ENCODE peak calls at places on chromosome 12, in five cellular contexts. I, X, J, B and Q are unnamed samples.
A peak's percentile ranks its signal among the peaks of the same experiment; 100 is the strongest.

GRCh38 chr12:53097564-53098353 is at the start of gene IGFBP6:
- DNase-seq in I (peak; percentile 82), X (peak; percentile 58), J (peak; percentile 40), B (no peak), Q (peak; percentile 47)

GRCh38 chr12:1593232-1594044 is 943 bp downstream of the FBXL14 start:
- DNase-seq in I (peak; percentile 62), X (peak; percentile 55), J (peak; percentile 48), B (no peak), Q (peak; percentile 61)

GRCh38 chr12:121797937-121798801 is 4.7 kb upstream of the RHOF start:
- DNase-seq in I (peak; percentile 86), X (no peak), J (no peak), B (no peak), Q (no peak)

GRCh38 chr12:111074559-111074958 is 154.2 kb upstream of the MYL2 start:
- DNase-seq in I (no peak), X (no peak), J (no peak), B (no peak), Q (no peak)

GRCh38 chr12:124653169-124653931 is 85.9 kb upstream of the NCOR2 start:
- DNase-seq in I (no peak), X (no peak), J (peak; percentile 36), B (no peak), Q (no peak)

GRCh38 chr12:106091421-106091820 is 47.3 kb downstream of the NUAK1 start:
- DNase-seq in I (no peak), X (no peak), J (peak; percentile 49), B (no peak), Q (no peak)

GRCh38 chr12:22101749-22102243 is 55.8 kb downstream of the CMAS start:
- DNase-seq in I (no peak), X (no peak), J (peak; percentile 86), B (peak; percentile 59), Q (peak; percentile 98)

GRCh38 chr12:26287666-26288408 is 92.5 kb downstream of the SSPN start:
- DNase-seq in I (no peak), X (no peak), J (no peak), B (no peak), Q (peak; percentile 85)

GRCh38 chr12:3164454-3165310 is 87.5 kb downstream of the TSPAN9 start:
- DNase-seq in I (peak; percentile 67), X (no peak), J (no peak), B (no peak), Q (no peak)

GRCh38 chr12:128387811-128388422 is 120.9 kb downstream of the TMEM132C start:
- DNase-seq in I (peak; percentile 73), X (no peak), J (peak; percentile 1), B (no peak), Q (no peak)

GRCh38 chr12:29350080-29350479 is 30.9 kb downstream of the ERGIC2 start:
- DNase-seq in I (peak; percentile 38), X (no peak), J (peak; percentile 71), B (no peak), Q (peak; percentile 63)

GRCh38 chr12:87775051-87775450 is 254.2 kb downstream of the C12orf50 start:
- DNase-seq in I (no peak), X (no peak), J (no peak), B (no peak), Q (no peak)

GRCh38 chr12:119601877-119602536 is 8.4 kb downstream of the TMEM233 start:
- DNase-seq in I (no peak), X (no peak), J (no peak), B (no peak), Q (no peak)

GRCh38 chr12:5965950-5966383 is 20.9 kb upstream of the ANO2 start:
- DNase-seq in I (peak; percentile 79), X (peak; percentile 53), J (peak; percentile 56), B (peak; percentile 10), Q (peak; percentile 54)

GRCh38 chr12:50107416-50108268 is 3.8 kb downstream of the GPD1 start:
- DNase-seq in I (no peak), X (no peak), J (no peak), B (no peak), Q (no peak)

GRCh38 chr12:112285600-112286401 is 96.4 kb downstream of the HECTD4 start:
- DNase-seq in I (no peak), X (no peak), J (no peak), B (no peak), Q (no peak)

GRCh38 chr12:21065845-21066244 is 65.1 kb upstream of the SLCO1B1 start:
- DNase-seq in I (peak; percentile 11), X (no peak), J (peak; percentile 44), B (no peak), Q (peak; percentile 5)

GRCh38 chr12:22272596-22272995 is 61.9 kb downstream of the ST8SIA1 start:
- DNase-seq in I (no peak), X (no peak), J (no peak), B (no peak), Q (no peak)

GRCh38 chr12:6368906-6369525 is 6.3 kb downstream of the SCNN1A start:
- DNase-seq in I (no peak), X (no peak), J (no peak), B (no peak), Q (no peak)

GRCh38 chr12:81800298-81801148 is 41.4 kb upstream of the PPFIA2 start:
- DNase-seq in I (no peak), X (no peak), J (no peak), B (no peak), Q (peak; percentile 19)

GRCh38 chr12:109156586-109156985 is 40.2 kb downstream of the ACACB start:
- DNase-seq in I (no peak), X (no peak), J (no peak), B (no peak), Q (no peak)

GRCh38 chr12:58670623-58671022 is 249.7 kb downstream of the LRIG3 start:
- DNase-seq in I (no peak), X (no peak), J (no peak), B (no peak), Q (no peak)

GRCh38 chr12:54585243-54585642 is 3.2 kb downstream of the PPP1R1A start:
- DNase-seq in I (no peak), X (no peak), J (no peak), B (no peak), Q (no peak)

GRCh38 chr12:54588892-54589291 is 433 bp upstream of the PPP1R1A start:
- DNase-seq in I (no peak), X (no peak), J (no peak), B (no peak), Q (no peak)

GRCh38 chr12:54588110-54588831 is at the start of gene PPP1R1A:
- DNase-seq in I (peak; percentile 63), X (no peak), J (no peak), B (no peak), Q (no peak)

GRCh38 chr12:54586620-54587019 is 1.8 kb downstream of the PPP1R1A start:
- DNase-seq in I (no peak), X (no peak), J (no peak), B (no peak), Q (no peak)

GRCh38 chr12:54587315-54587821 is 1.1 kb downstream of the PPP1R1A start:
- DNase-seq in I (peak; percentile 62), X (no peak), J (no peak), B (no peak), Q (no peak)
- H3K4me3 ChIP-seq in I (peak overlapping the region; percentile 49), X (no peak overlapping the region), J (no peak overlapping the region), B (no peak overlapping the region), Q (no peak overlapping the region)

GRCh38 chr12:10540776-10541205 is 35.1 kb downstream of the EIF2S3B start:
- DNase-seq in I (no peak), X (no peak), J (peak; percentile 86), B (no peak), Q (peak; percentile 86)

GRCh38 chr12:10537721-10538120 is 32.0 kb downstream of the EIF2S3B start:
- DNase-seq in I (peak; percentile 8), X (no peak), J (no peak), B (no peak), Q (no peak)

DNA sequence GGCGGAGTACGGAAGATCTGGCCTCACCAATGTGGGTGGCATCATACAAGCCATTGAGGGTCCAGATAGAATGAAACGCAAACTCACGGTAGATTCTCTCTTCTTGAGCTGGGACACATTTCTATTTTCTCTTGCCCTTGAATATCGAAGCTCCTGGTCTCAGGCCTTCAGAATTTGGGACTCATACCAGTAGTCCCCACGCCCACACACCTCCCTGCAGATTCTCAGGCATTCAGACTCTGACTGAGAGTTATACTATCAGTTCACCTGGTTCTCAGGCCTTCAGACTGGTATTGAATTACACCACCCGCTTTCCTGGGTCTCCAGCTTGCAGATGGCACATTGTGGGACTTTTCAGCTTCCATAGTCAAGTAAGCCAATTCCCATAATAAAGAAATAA is 37.8 kb downstream of the EIF2S3B start:
- DNase-seq in I (no peak), X (no peak), J (no peak), B (no peak), Q (no peak)
- TF ChIP-seq CTCF in I (no peak), X (no peak), J (no peak), B (no peak), Q (no peak)

DNA sequence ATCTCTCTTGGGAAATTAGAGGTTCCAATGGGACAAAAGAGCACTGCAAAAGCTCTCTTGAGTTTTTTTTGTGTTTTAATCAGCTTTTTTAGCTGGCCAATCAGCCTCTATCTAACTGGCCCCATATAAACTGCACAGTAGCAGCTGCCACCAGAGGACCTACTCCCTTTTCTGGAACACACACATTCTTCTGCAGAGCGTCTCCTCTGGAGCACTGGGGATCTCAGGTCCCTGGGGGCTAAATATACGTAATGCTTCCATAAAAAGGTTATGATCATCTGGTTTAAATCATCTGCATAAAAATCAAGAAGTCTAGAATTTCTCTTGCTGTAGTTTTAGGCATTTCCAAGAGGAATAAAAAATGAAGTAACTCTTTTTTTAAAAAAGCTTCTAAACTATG is 32.3 kb downstream of the TSPAN8 start:
- DNase-seq in I (no peak), X (no peak), J (peak; percentile 22), B (no peak), Q (no peak)
- H3K4me3 ChIP-seq in I (no peak overlapping the region), X (no peak overlapping the region), J (no peak overlapping the region), B (no peak overlapping the region), Q (no peak overlapping the region)

GRCh38 chr12:75289678-75290200 is 40.4 kb downstream of the CAPS2 start:
- DNase-seq in I (no peak), X (no peak), J (peak; percentile 57), B (no peak), Q (peak; percentile 46)
- TF ChIP-seq CTCF in I (peak; percentile 58), X (no peak), J (peak; percentile 17), B (peak; percentile 37), Q (peak; percentile 37)

GRCh38 chr12:72369560-72369959 is 97.4 kb downstream of the TRHDE start:
- DNase-seq in I (peak; percentile 9), X (no peak), J (no peak), B (no peak), Q (no peak)

GRCh38 chr12:72368719-72369505 is 96.7 kb downstream of the TRHDE start:
- DNase-seq in I (no peak), X (no peak), J (no peak), B (no peak), Q (no peak)

GRCh38 chr12:72365151-72365550 is 93.0 kb downstream of the TRHDE start:
- DNase-seq in I (no peak), X (no peak), J (no peak), B (no peak), Q (no peak)

GRCh38 chr12:72366255-72366654 is 94.1 kb downstream of the TRHDE start:
- DNase-seq in I (no peak), X (no peak), J (no peak), B (no peak), Q (no peak)

GRCh38 chr12:72368298-72368697 is 96.1 kb downstream of the TRHDE start:
- DNase-seq in I (no peak), X (no peak), J (no peak), B (no peak), Q (no peak)
- H3K4me3 ChIP-seq in I (no peak overlapping the region), X (no peak overlapping the region), J (no peak overlapping the region), B (no peak overlapping the region), Q (no peak overlapping the region)